ENCODE peak calls at places on chromosomes 5 and 9, in five cellular contexts. O, B, E, A and M are unnamed samples.

GRCh38 chr9:83027153-83027867 is 35.6 kb downstream of the RASEF start:
- DNase-seq in O (no peak), B (no peak), E (peak; percentile 52), A (peak; percentile 89), M (peak; percentile 80)

GRCh38 chr5:108998216-108998615 is 250.5 kb downstream of the FER start:
- DNase-seq in O (no peak), B (no peak), E (no peak), A (no peak), M (no peak)

GRCh38 chr9:82038897-82039296 is 50.3 kb downstream of the SPATA31D1 start:
- DNase-seq in O (no peak), B (no peak), E (no peak), A (no peak), M (no peak)

GRCh38 chr9:72315089-72315509 is 49.9 kb downstream of the ZFAND5 start:
- DNase-seq in O (no peak), B (peak; percentile 72), E (peak; percentile 27), A (peak; percentile 56), M (peak; percentile 80)

GRCh38 chr5:35819026-35819425 is 37.7 kb upstream of the IL7R start:
- DNase-seq in O (no peak), B (no peak), E (no peak), A (no peak), M (no peak)

GRCh38 chr5:164728733-164729132 is 1223.3 kb downstream of the MAT2B start:
- DNase-seq in O (no peak), B (no peak), E (no peak), A (no peak), M (no peak)

GRCh38 chr5:141560725-141561483 is 57.9 kb downstream of the DIAPH1 start:
- DNase-seq in O (no peak), B (peak; percentile 71), E (peak; percentile 93), A (peak; percentile 98), M (peak; percentile 97)

GRCh38 chr5:126395198-126395597 is 28.0 kb upstream of the GRAMD2B start:
- DNase-seq in O (no peak), B (no peak), E (no peak), A (peak; percentile 24), M (peak; percentile 73)

GRCh38 chr9:134970719-134971118 is 53.0 kb upstream of the FCN1 start:
- DNase-seq in O (no peak), B (peak; percentile 32), E (no peak), A (no peak), M (no peak)

GRCh38 chr9:127903557-127904475 is 4.4 kb upstream of the ST6GALNAC6 start:
- DNase-seq in O (peak; percentile 70), B (peak; percentile 90), E (no peak), A (peak; percentile 70), M (no peak)

GRCh38 chr9:23573800-23574199 is 252.2 kb downstream of the ELAVL2 start:
- DNase-seq in O (no peak), B (no peak), E (no peak), A (no peak), M (no peak)

GRCh38 chr5:177982072-177982727 is 13.8 kb downstream of the PROP1 start:
- DNase-seq in O (peak; percentile 18), B (peak; percentile 74), E (no peak), A (peak; percentile 23), M (no peak)

GRCh38 chr9:91815896-91816295 is 134.1 kb downstream of the ROR2 start:
- DNase-seq in O (no peak), B (no peak), E (no peak), A (no peak), M (no peak)

GRCh38 chr9:121667890-121668289 is 16.5 kb downstream of the DAB2IP start:
- DNase-seq in O (no peak), B (no peak), E (no peak), A (no peak), M (no peak)

GRCh38 chr9:34993502-34994428 is 4.2 kb downstream of the DNAJB5 start:
- DNase-seq in O (no peak), B (peak; percentile 53), E (peak; percentile 14), A (peak; percentile 53), M (peak; percentile 58)

GRCh38 chr9:131693651-131694597 is 46.0 kb downstream of the RAPGEF1 start:
- DNase-seq in O (no peak), B (no peak), E (no peak), A (no peak), M (no peak)

GRCh38 chr9:91884746-91885687 is 65.0 kb downstream of the ROR2 start:
- DNase-seq in O (no peak), B (no peak), E (peak; percentile 46), A (peak; percentile 17), M (peak; percentile 31)

GRCh38 chr9:100111235-100111634 is 12.2 kb downstream of the INVS start:
- DNase-seq in O (no peak), B (peak; percentile 82), E (peak; percentile 94), A (peak; percentile 99), M (peak; percentile 98)

GRCh38 chr9:92657296-92658094 is 12.4 kb downstream of the IPPK start:
- DNase-seq in O (no peak), B (no peak), E (no peak), A (no peak), M (no peak)

GRCh38 chr9:91302831-91303230 is 58.9 kb downstream of the AUH start:
- DNase-seq in O (no peak), B (no peak), E (peak; percentile 67), A (peak; percentile 87), M (peak; percentile 81)

GRCh38 chr5:68217476-68217984 is 2.0 kb downstream of the PIK3R1 start:
- DNase-seq in O (no peak), B (no peak), E (no peak), A (peak; percentile 53), M (peak; percentile 46)

GRCh38 chr5:14417792-14418765 is 163.5 kb upstream of the OTULINL start:
- DNase-seq in O (no peak), B (no peak), E (no peak), A (no peak), M (no peak)

GRCh38 chr5:74851684-74852353 is 14.4 kb downstream of the FAM169A start:
- DNase-seq in O (no peak), B (no peak), E (peak; percentile 18), A (peak; percentile 61), M (peak; percentile 61)

GRCh38 chr5:73370620-73371583 is 77.7 kb downstream of the FOXD1 start:
- DNase-seq in O (no peak), B (no peak), E (no peak), A (peak; percentile 95), M (peak; percentile 89)
- H3K4me3 ChIP-seq in O (no peak overlapping the region), B (no peak overlapping the region), E (no peak overlapping the region), A (peak overlapping the region; percentile 1), M (peak overlapping the region; percentile 7)

GRCh38 chr9:2319421-2319820 is 302.2 kb upstream of the VLDLR start:
- DNase-seq in O (no peak), B (no peak), E (no peak), A (peak; percentile 40), M (peak; percentile 40)
- TF ChIP-seq CTCF in O (no peak), B (no peak), E (no peak), A (no peak), M (no peak)

GRCh38 chr5:113190347-113190746 is 213.7 kb downstream of the DCP2 start:
- DNase-seq in O (no peak), B (no peak), E (no peak), A (peak; percentile 41), M (no peak)
- H3K4me3 ChIP-seq in O (no peak overlapping the region), B (no peak overlapping the region), E (no peak overlapping the region), A (no peak overlapping the region), M (no peak overlapping the region)

GRCh38 chr5:157354825-157355224 is 88.9 kb downstream of the CYFIP2 start:
- DNase-seq in O (no peak), B (no peak), E (no peak), A (no peak), M (no peak)
- TF ChIP-seq CTCF in O (no peak), B (peak; percentile 9), E (peak; percentile 44), A (peak; percentile 32), M (peak; percentile 35)

DNA sequence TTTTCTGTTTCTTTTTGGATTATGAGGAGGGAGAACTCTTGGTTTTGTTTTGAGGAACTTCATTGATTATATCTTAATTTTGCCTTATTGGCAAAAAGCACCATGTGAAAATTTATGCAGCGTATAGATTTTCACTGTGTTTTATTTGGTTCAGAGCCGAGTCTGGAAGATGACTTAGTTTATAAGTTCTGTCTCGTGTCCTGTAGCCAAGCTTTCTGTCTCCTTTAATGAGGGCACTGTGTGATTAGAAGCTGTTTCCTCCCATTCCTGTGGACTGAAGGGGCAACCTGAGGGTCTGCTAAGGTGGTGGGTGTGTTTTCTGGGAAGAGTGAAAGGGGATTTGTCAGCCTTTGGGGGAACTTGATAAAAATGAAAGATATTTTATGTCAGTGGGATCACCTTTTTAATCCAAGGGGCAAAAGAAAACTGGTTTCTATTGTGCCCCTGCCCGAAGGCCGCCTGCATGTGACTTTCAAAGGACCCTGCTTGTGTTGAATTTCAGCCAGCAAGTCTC is 262.1 kb downstream of the FANCC start:
- DNase-seq in O (no peak), B (no peak), E (no peak), A (no peak), M (no peak)
- H3K4me3 ChIP-seq in O (no peak overlapping the region), B (peak overlapping the region; percentile 19), E (no peak overlapping the region), A (peak overlapping the region; percentile 12), M (peak overlapping the region; percentile 16)

DNA sequence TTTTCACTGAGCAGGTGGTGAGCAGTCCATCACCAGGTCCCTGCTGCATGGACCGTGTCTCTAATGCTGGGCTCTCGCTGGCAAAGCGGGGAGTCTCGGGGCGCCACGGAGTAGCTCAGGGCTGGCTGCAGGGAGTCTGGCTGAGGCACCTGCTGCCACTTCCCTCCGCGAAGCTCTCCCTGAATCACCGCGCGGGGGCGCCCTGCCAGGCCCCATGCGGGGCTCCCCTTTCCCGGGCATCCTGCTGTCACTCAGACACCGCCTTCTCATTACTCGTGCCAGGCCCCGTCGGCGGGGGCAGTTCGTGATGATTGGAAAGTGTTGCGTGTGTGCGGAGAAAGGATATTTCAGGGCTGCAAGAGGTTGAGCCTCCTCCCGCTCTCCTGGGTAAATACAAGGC is 335.8 kb downstream of the IRX2 start:
- DNase-seq in O (no peak), B (no peak), E (no peak), A (no peak), M (no peak)
- TF ChIP-seq CTCF in O (no peak), B (no peak), E (no peak), A (no peak), M (no peak)